ENCODE peak calls at places on chromosomes 1 and 21, in ten cellular contexts. R is stimulated activated CD8-positive, alpha-beta memory T cell treated with anti-CD3 and anti-CD28 coated beads, Interleukin-15, amount 100 ng/mL, for 4 hours; T is MM.1S; E is lower lobe of right lung; N is fibroblast of the aortic adventitia; P is astrocyte of the hippocampus; G is epithelial cell of prostate; V is NCI-H1417; M is GF-D8; C is anterior cingulate cortex. X is an unnamed sample.
A peak's percentile ranks its signal among the peaks of the same experiment; 100 is the strongest.

GRCh38 chr1:183416850-183417690 is 1.1 kb downstream of the NMNAT2 start:
- DNase-seq in P (peak; percentile 90), V (peak; percentile 75), C (peak; percentile 24), R (no peak), N (peak; percentile 60), M (no peak), E (peak; percentile 70), G (no peak), T (no peak), X (no peak)

GRCh38 chr1:33348194-33348593 is 27.3 kb upstream of the A3GALT2 start:
- DNase-seq in T (no peak), C (no peak), V (no peak), P (peak; percentile 66), R (no peak), E (no peak), G (no peak), M (no peak), N (peak; percentile 49), X (no peak)

GRCh38 chr1:89844236-89844807 is 23.5 kb downstream of the LRRC8D start:
- DNase-seq in N (peak; percentile 16), T (no peak), G (no peak), V (no peak), M (no peak), C (no peak), P (no peak), E (no peak), R (peak; percentile 34), X (no peak)

GRCh38 chr1:36124404-36125128 is 456 bp downstream of the COL8A2 start:
- DNase-seq in V (no peak), E (no peak), C (no peak), M (no peak), R (no peak), G (no peak), N (no peak), T (no peak), P (no peak), X (no peak)

GRCh38 chr1:2587071-2587859 is 688 bp downstream of the PRXL2B start:
- DNase-seq in G (no peak), N (peak; percentile 19), T (peak; percentile 11), V (no peak), R (no peak), E (no peak), C (no peak), M (no peak), P (peak; percentile 62), X (no peak)

GRCh38 chr1:56961426-56961825 is 4.4 kb downstream of the C8B start:
- DNase-seq in C (no peak), N (no peak), G (no peak), M (no peak), T (no peak), E (no peak), R (no peak), P (no peak), V (no peak), X (no peak)

GRCh38 chr1:210233216-210233494 is 559 bp downstream of the SERTAD4 start:
- DNase-seq in M (no peak), N (no peak), E (no peak), G (no peak), V (peak; percentile 90), T (peak; percentile 18), R (no peak), P (peak; percentile 63), C (no peak), X (no peak)

GRCh38 chr1:205810448-205811157 is 2.4 kb downstream of the SLC41A1 start:
- DNase-seq in R (no peak), P (no peak), V (no peak), T (no peak), G (no peak), M (no peak), C (no peak), E (no peak), N (peak; percentile 29), X (peak; percentile 34)

GRCh38 chr1:28898267-28898955 is 16.0 kb upstream of the EPB41 start:
- DNase-seq in N (no peak), T (no peak), G (no peak), M (peak; percentile 13), P (peak; percentile 29), R (no peak), V (no peak), E (no peak), C (no peak), X (no peak)

GRCh38 chr1:103106426-103107321 is 1.6 kb downstream of the COL11A1 start:
- DNase-seq in N (peak; percentile 57), C (no peak), M (peak; percentile 7), E (no peak), V (peak; percentile 43), T (peak; percentile 33), R (no peak), P (peak; percentile 83), G (no peak), X (peak; percentile 50)

GRCh38 chr1:24906760-24907490 is 23.2 kb downstream of the RUNX3 start:
- DNase-seq in G (no peak), C (no peak), N (no peak), M (no peak), P (no peak), V (no peak), E (peak; percentile 20), T (no peak), R (no peak), X (no peak)

GRCh38 chr1:41955461-41956159 is 36.9 kb upstream of the HIVEP3 start:
- DNase-seq in N (peak; percentile 83), M (no peak), V (no peak), T (peak; percentile 65), C (no peak), E (no peak), G (peak; percentile 89), R (no peak), P (peak; percentile 90), X (no peak)

GRCh38 chr1:3184666-3185065 is 115.7 kb downstream of the PRDM16 start:
- DNase-seq in N (no peak), R (no peak), T (no peak), M (no peak), E (no peak), C (no peak), V (no peak), G (no peak), P (no peak), X (no peak)

GRCh38 chr1:203424861-203425667 is 50.5 kb upstream of the PRELP start:
- DNase-seq in M (no peak), N (no peak), P (no peak), G (no peak), E (no peak), R (no peak), C (no peak), T (no peak), V (peak; percentile 28), X (no peak)

GRCh38 chr21:33020558-33021100 is 5.1 kb upstream of the OLIG2 start:
- DNase-seq in R (no peak), T (no peak), N (no peak), P (no peak), V (no peak), G (no peak), E (no peak), M (no peak), C (no peak), X (no peak)

GRCh38 chr21:37915941-37916794 is at the start of gene KCNJ6:
- DNase-seq in E (peak; percentile 63), V (peak; percentile 79), R (no peak), N (peak; percentile 25), T (no peak), P (peak; percentile 88), G (no peak), C (peak; percentile 60), M (no peak), X (no peak)

GRCh38 chr21:36297938-36298572 is 21.9 kb upstream of the MORC3 start:
- DNase-seq in R (peak; percentile 50), G (peak; percentile 78), T (peak; percentile 94), P (no peak), E (peak; percentile 62), C (no peak), V (no peak), M (peak; percentile 49), N (peak; percentile 34), X (peak; percentile 85)

GRCh38 chr1:50491142-50491541 is 67.9 kb upstream of the DMRTA2 start:
- DNase-seq in V (no peak), R (no peak), G (no peak), P (peak; percentile 3), C (no peak), N (peak; percentile 7), E (no peak), M (peak; percentile 38), T (peak; percentile 27), X (no peak)

GRCh38 chr21:45499970-45500575 is 42.2 kb downstream of the SLC19A1 start:
- DNase-seq in G (no peak), M (no peak), T (no peak), C (no peak), V (no peak), N (no peak), P (no peak), R (no peak), E (peak; percentile 32), X (no peak)

GRCh38 chr1:170530972-170531757 is 801 bp upstream of the GORAB start:
- DNase-seq in N (peak; percentile 56), R (no peak), M (no peak), P (peak; percentile 16), E (peak; percentile 49), C (no peak), V (peak; percentile 17), T (no peak), G (no peak), X (no peak)

GRCh38 chr1:39509360-39510009 is 18.0 kb downstream of the BMP8A start:
- DNase-seq in T (peak; percentile 92), C (no peak), N (no peak), P (no peak), R (no peak), M (no peak), G (no peak), V (no peak), E (no peak), X (peak; percentile 42)

X was measured in NAMALWA.